ENCODE peak calls at places on chromosomes 1 and 21, in four cellular contexts. T is AG20443; I is myocyte; Z is CD8-positive, alpha-beta T cell. M is an unnamed sample.

GRCh38 chr1:163227126-163227525 is 24.4 kb upstream of the RGS5 start:
- DNase-seq in I (no peak), T (no peak), Z (no peak), M (no peak)

GRCh38 chr1:169143351-169143750 is 36.9 kb downstream of the ATP1B1 start:
- DNase-seq in Z (no peak), T (no peak), I (no peak), M (no peak)

GRCh38 chr1:17194133-17194475 is 10.8 kb upstream of the PADI1 start:
- DNase-seq in T (no peak), I (no peak), Z (no peak), M (no peak)

GRCh38 chr1:19179597-19180271 is 30.3 kb downstream of the UBR4 start:
- DNase-seq in I (no peak), Z (peak), T (peak), M (no peak)

GRCh38 chr1:9420835-9421532 is 118.3 kb upstream of the SLC25A33 start:
- DNase-seq in I (no peak), Z (no peak), T (no peak), M (no peak)

GRCh38 chr1:6208723-6209660 is 3.1 kb downstream of the RNF207 start:
- DNase-seq in Z (no peak), I (peak), T (peak), M (peak)

GRCh38 chr1:159823401-159823800 is 3.3 kb upstream of the SLAMF8 start:
- DNase-seq in T (no peak), I (peak), Z (no peak), M (no peak)

GRCh38 chr1:54278941-54279422 is 79.0 kb downstream of the MRPL37 start:
- DNase-seq in I (peak), T (peak), Z (no peak), M (no peak)

GRCh38 chr1:192575499-192576189 is at the start of gene RGS1:
- DNase-seq in Z (peak), I (no peak), T (no peak), M (no peak)

GRCh38 chr1:178004926-178005391 is 35.1 kb upstream of the SEC16B start:
- DNase-seq in I (no peak), T (peak), Z (no peak), M (peak)

GRCh38 chr1:201891451-201892045 is 2.9 kb downstream of the SHISA4 start:
- DNase-seq in T (no peak), I (no peak), Z (no peak), M (no peak)

GRCh38 chr1:152461544-152461943 is 47.5 kb upstream of the CRNN start:
- DNase-seq in Z (peak), T (peak), I (peak), M (peak)

GRCh38 chr21:44558695-44559094 is at the start of gene KRTAP10-3:
- DNase-seq in I (no peak), T (no peak), Z (no peak), M (no peak)

GRCh38 chr1:25356848-25357247 is 18.7 kb downstream of the TMEM50A start:
- DNase-seq in I (no peak), Z (no peak), T (peak), M (no peak)

GRCh38 chr1:4654764-4655673 is 610 bp downstream of the AJAP1 start:
- DNase-seq in Z (no peak), I (no peak), T (peak), M (no peak)

GRCh38 chr1:19770436-19771190 is 29.1 kb downstream of the TMCO4 start:
- DNase-seq in T (no peak), Z (no peak), I (no peak), M (no peak)

GRCh38 chr1:67764674-67765073 is 68.6 kb downstream of the GNG12 start:
- DNase-seq in I (no peak), T (no peak), Z (no peak), M (no peak)

GRCh38 chr1:233114159-233114558 is 163.7 kb downstream of the NTPCR start:
- DNase-seq in T (no peak), I (peak), Z (no peak), M (peak)

GRCh38 chr1:50705699-50706098 is 254.4 kb downstream of the FAF1 start:
- DNase-seq in Z (no peak), T (no peak), I (no peak), M (no peak)

GRCh38 chr1:221247050-221247449 is 367.8 kb downstream of the HLX start:
- DNase-seq in Z (no peak), T (no peak), I (no peak), M (no peak)

GRCh38 chr1:180231506-180232420 is 1.7 kb downstream of the LHX4 start:
- DNase-seq in Z (no peak), T (peak), I (peak), M (peak)

GRCh38 chr1:159289059-159289458 is 13.1 kb upstream of the FCER1A start:
- DNase-seq in T (no peak), Z (no peak), I (no peak), M (no peak)

GRCh38 chr1:155206891-155207577 is 663 bp downstream of the THBS3 start:
- DNase-seq in I (peak), Z (peak), T (peak), M (peak)

GRCh38 chr1:3086272-3086671 is 17.3 kb downstream of the PRDM16 start:
- DNase-seq in T (no peak), I (no peak), Z (no peak), M (no peak)

GRCh38 chr1:28573564-28573963 is 18.5 kb upstream of the RAB42 start:
- DNase-seq in T (no peak), Z (no peak), I (no peak), M (no peak)

GRCh38 chr1:180525696-180526000 is 23.3 kb upstream of the ACBD6 start:
- DNase-seq in T (no peak), I (no peak), Z (no peak), M (no peak)

GRCh38 chr1:100597069-100597741 is 59.3 kb downstream of the GPR88 start:
- DNase-seq in Z (no peak), I (peak), T (peak), M (peak)

GRCh38 chr1:41455479-41456271 is 28.8 kb downstream of the EDN2 start:
- DNase-seq in I (peak), Z (no peak), T (peak), M (peak)

GRCh38 chr1:221098462-221099406 is 219.5 kb downstream of the HLX start:
- DNase-seq in Z (no peak), T (no peak), I (no peak), M (no peak)

GRCh38 chr1:65208577-65208976 is 60.6 kb downstream of the AK4 start:
- DNase-seq in T (no peak), I (peak), Z (no peak), M (no peak)

GRCh38 chr1:27556435-27556780 is 47.5 kb downstream of the AHDC1 start:
- DNase-seq in I (no peak), Z (no peak), T (no peak), M (no peak)

GRCh38 chr21:45255381-45256020 is 32.2 kb downstream of the POFUT2 start:
- DNase-seq in Z (no peak), I (no peak), T (peak), M (peak)

GRCh38 chr1:27785763-27786162 is 12.7 kb downstream of the STX12 start:
- DNase-seq in Z (no peak), I (no peak), T (peak), M (no peak)

GRCh38 chr21:39979321-39979720 is 112.1 kb downstream of the PCP4 start:
- DNase-seq in I (no peak), T (no peak), Z (no peak), M (no peak)

GRCh38 chr1:31855038-31855845 is 39.4 kb upstream of the SPOCD1 start:
- DNase-seq in Z (no peak), T (peak), I (peak), M (peak)

GRCh38 chr1:225834417-225835329 is 24.7 kb downstream of the EPHX1 start:
- DNase-seq in I (peak), T (peak), Z (no peak), M (no peak)

GRCh38 chr1:58786184-58786926 is 2.5 kb upstream of the JUN start:
- DNase-seq in T (peak), Z (no peak), I (no peak), M (no peak)

GRCh38 chr1:65108025-65108692 is 39.8 kb upstream of the AK4 start:
- DNase-seq in I (no peak), T (no peak), Z (no peak), M (no peak)

GRCh38 chr1:47881505-47882442 is 115.4 kb downstream of the TRABD2B start:
- DNase-seq in T (peak), Z (no peak), I (peak), M (peak)

GRCh38 chr1:84796201-84796600 is 96.8 kb downstream of the LPAR3 start:
- DNase-seq in I (peak), Z (no peak), T (no peak), M (no peak)